ENCODE peak calls at places on chromosome 18, in nine cellular contexts. One of them, this sample, is unnamed.

GRCh38 chr18:77114070-77114563 is 18.5 kb downstream of the MBP start:
- DNase-seq in spleen: no peak
- DNase-seq in coronary artery: no peak
- DNase-seq in psoas muscle: no peak
- DNase-seq in kidney epithelial cell: no peak
- DNase-seq in A549: no peak
- DNase-seq in left ventricle myocardium inferior: no peak
- DNase-seq in HFFc6: no peak
- DNase-seq in AG04449: no peak
- DNase-seq in this sample: no peak

GRCh38 chr18:32310119-32310518 is 120.3 kb downstream of the MEP1B start:
- DNase-seq in spleen: no peak
- DNase-seq in coronary artery: no peak
- DNase-seq in psoas muscle: no peak
- DNase-seq in kidney epithelial cell: no peak
- DNase-seq in A549: no peak
- DNase-seq in left ventricle myocardium inferior: no peak
- DNase-seq in HFFc6: no peak
- DNase-seq in AG04449: no peak
- DNase-seq in this sample: no peak

GRCh38 chr18:28086530-28087172 is 90.3 kb downstream of the CDH2 start:
- DNase-seq in spleen: no peak
- DNase-seq in coronary artery: no peak
- DNase-seq in psoas muscle: no peak
- DNase-seq in kidney epithelial cell: no peak
- DNase-seq in A549: no peak
- DNase-seq in left ventricle myocardium inferior: no peak
- DNase-seq in HFFc6: no peak
- DNase-seq in AG04449: no peak
- DNase-seq in this sample: no peak

GRCh38 chr18:21115519-21116411 is 4.2 kb upstream of the ROCK1 start:
- DNase-seq in spleen: no peak
- DNase-seq in coronary artery: no peak
- DNase-seq in psoas muscle: no peak
- DNase-seq in kidney epithelial cell: no peak
- DNase-seq in A549: no peak
- DNase-seq in left ventricle myocardium inferior: no peak
- DNase-seq in HFFc6: peak
- DNase-seq in AG04449: peak
- DNase-seq in this sample: no peak

GRCh38 chr18:3100498-3101132 is 87.7 kb upstream of the LPIN2 start:
- DNase-seq in spleen: no peak
- DNase-seq in coronary artery: no peak
- DNase-seq in psoas muscle: no peak
- DNase-seq in kidney epithelial cell: no peak
- DNase-seq in A549: no peak
- DNase-seq in left ventricle myocardium inferior: no peak
- DNase-seq in HFFc6: no peak
- DNase-seq in AG04449: no peak
- DNase-seq in this sample: peak

GRCh38 chr18:41845563-41845962 is 109.5 kb upstream of the PIK3C3 start:
- DNase-seq in spleen: no peak
- DNase-seq in coronary artery: no peak
- DNase-seq in psoas muscle: no peak
- DNase-seq in kidney epithelial cell: no peak
- DNase-seq in A549: no peak
- DNase-seq in left ventricle myocardium inferior: no peak
- DNase-seq in HFFc6: no peak
- DNase-seq in AG04449: no peak
- DNase-seq in this sample: no peak

GRCh38 chr18:40685241-40685640 is 1269.8 kb upstream of the PIK3C3 start:
- DNase-seq in spleen: no peak
- DNase-seq in coronary artery: no peak
- DNase-seq in psoas muscle: no peak
- DNase-seq in kidney epithelial cell: no peak
- DNase-seq in A549: no peak
- DNase-seq in left ventricle myocardium inferior: no peak
- DNase-seq in HFFc6: no peak
- DNase-seq in AG04449: no peak
- DNase-seq in this sample: no peak

GRCh38 chr18:2656237-2657042 is 914 bp downstream of the SMCHD1 start:
- DNase-seq in spleen: peak
- DNase-seq in coronary artery: peak
- DNase-seq in psoas muscle: peak
- DNase-seq in kidney epithelial cell: no peak
- DNase-seq in A549: peak
- DNase-seq in left ventricle myocardium inferior: peak
- DNase-seq in HFFc6: peak
- DNase-seq in AG04449: no peak
- DNase-seq in this sample: no peak

GRCh38 chr18:55416791-55417190 is 171.2 kb downstream of the TCF4 start:
- DNase-seq in spleen: no peak
- DNase-seq in coronary artery: no peak
- DNase-seq in psoas muscle: no peak
- DNase-seq in kidney epithelial cell: no peak
- DNase-seq in A549: no peak
- DNase-seq in left ventricle myocardium inferior: no peak
- DNase-seq in HFFc6: no peak
- DNase-seq in AG04449: no peak
- DNase-seq in this sample: no peak

GRCh38 chr18:3528251-3528650 is 78.3 kb downstream of the TGIF1 start:
- DNase-seq in spleen: no peak
- DNase-seq in coronary artery: no peak
- DNase-seq in psoas muscle: no peak
- DNase-seq in kidney epithelial cell: no peak
- DNase-seq in A549: no peak
- DNase-seq in left ventricle myocardium inferior: no peak
- DNase-seq in HFFc6: no peak
- DNase-seq in AG04449: no peak
- DNase-seq in this sample: no peak

GRCh38 chr18:79458131-79458838 is 62.6 kb downstream of the NFATC1 start:
- DNase-seq in spleen: no peak
- DNase-seq in coronary artery: peak
- DNase-seq in psoas muscle: peak
- DNase-seq in kidney epithelial cell: peak
- DNase-seq in A549: peak
- DNase-seq in left ventricle myocardium inferior: peak
- DNase-seq in HFFc6: peak
- DNase-seq in AG04449: peak
- DNase-seq in this sample: peak

GRCh38 chr18:73835656-73836055 is 312.0 kb downstream of the FBXO15 start:
- DNase-seq in spleen: no peak
- DNase-seq in coronary artery: no peak
- DNase-seq in psoas muscle: no peak
- DNase-seq in kidney epithelial cell: no peak
- DNase-seq in A549: no peak
- DNase-seq in left ventricle myocardium inferior: no peak
- DNase-seq in HFFc6: peak
- DNase-seq in AG04449: no peak
- DNase-seq in this sample: no peak

GRCh38 chr18:76573325-76574025 is 78.4 kb upstream of the ZNF516 start:
- DNase-seq in spleen: no peak
- DNase-seq in coronary artery: no peak
- DNase-seq in psoas muscle: no peak
- DNase-seq in kidney epithelial cell: no peak
- DNase-seq in A549: peak
- DNase-seq in left ventricle myocardium inferior: no peak
- DNase-seq in HFFc6: peak
- DNase-seq in AG04449: no peak
- DNase-seq in this sample: no peak

GRCh38 chr18:70368903-70369302 is 80.1 kb downstream of the SOCS6 start:
- DNase-seq in spleen: no peak
- DNase-seq in coronary artery: no peak
- DNase-seq in psoas muscle: no peak
- DNase-seq in kidney epithelial cell: no peak
- DNase-seq in A549: no peak
- DNase-seq in left ventricle myocardium inferior: no peak
- DNase-seq in HFFc6: no peak
- DNase-seq in AG04449: no peak
- DNase-seq in this sample: no peak

GRCh38 chr18:3384664-3385189 is 65.2 kb upstream of the TGIF1 start:
- DNase-seq in spleen: no peak
- DNase-seq in coronary artery: no peak
- DNase-seq in psoas muscle: no peak
- DNase-seq in kidney epithelial cell: no peak
- DNase-seq in A549: peak
- DNase-seq in left ventricle myocardium inferior: no peak
- DNase-seq in HFFc6: no peak
- DNase-seq in AG04449: no peak
- DNase-seq in this sample: no peak

GRCh38 chr18:46393961-46394360 is 263.1 kb downstream of the LOXHD1 start:
- DNase-seq in spleen: no peak
- DNase-seq in coronary artery: no peak
- DNase-seq in psoas muscle: no peak
- DNase-seq in kidney epithelial cell: no peak
- DNase-seq in A549: no peak
- DNase-seq in left ventricle myocardium inferior: no peak
- DNase-seq in HFFc6: no peak
- DNase-seq in AG04449: no peak
- DNase-seq in this sample: no peak

GRCh38 chr18:32319084-32319483 is 129.2 kb downstream of the MEP1B start:
- DNase-seq in spleen: no peak
- DNase-seq in coronary artery: no peak
- DNase-seq in psoas muscle: no peak
- DNase-seq in kidney epithelial cell: no peak
- DNase-seq in A549: no peak
- DNase-seq in left ventricle myocardium inferior: no peak
- DNase-seq in HFFc6: no peak
- DNase-seq in AG04449: no peak
- DNase-seq in this sample: no peak

GRCh38 chr18:64720781-64721464 is 572.0 kb upstream of the LINC00305 start:
- DNase-seq in spleen: no peak
- DNase-seq in coronary artery: no peak
- DNase-seq in psoas muscle: no peak
- DNase-seq in kidney epithelial cell: no peak
- DNase-seq in A549: no peak
- DNase-seq in left ventricle myocardium inferior: no peak
- DNase-seq in HFFc6: no peak
- DNase-seq in AG04449: no peak
- DNase-seq in this sample: no peak

GRCh38 chr18:4004176-4004829 is 450.8 kb downstream of the DLGAP1 start:
- DNase-seq in spleen: no peak
- DNase-seq in coronary artery: no peak
- DNase-seq in psoas muscle: no peak
- DNase-seq in kidney epithelial cell: no peak
- DNase-seq in A549: no peak
- DNase-seq in left ventricle myocardium inferior: no peak
- DNase-seq in HFFc6: peak
- DNase-seq in AG04449: no peak
- DNase-seq in this sample: no peak

GRCh38 chr18:67068608-67069007 is 447.9 kb downstream of the DSEL start:
- DNase-seq in spleen: no peak
- DNase-seq in coronary artery: no peak
- DNase-seq in psoas muscle: no peak
- DNase-seq in kidney epithelial cell: no peak
- DNase-seq in A549: no peak
- DNase-seq in left ventricle myocardium inferior: no peak
- DNase-seq in HFFc6: no peak
- DNase-seq in AG04449: no peak
- DNase-seq in this sample: no peak

GRCh38 chr18:48132993-48133674 is 202.7 kb upstream of the SMAD2 start:
- DNase-seq in spleen: peak
- DNase-seq in coronary artery: no peak
- DNase-seq in psoas muscle: no peak
- DNase-seq in kidney epithelial cell: no peak
- DNase-seq in A549: no peak
- DNase-seq in left ventricle myocardium inferior: no peak
- DNase-seq in HFFc6: no peak
- DNase-seq in AG04449: no peak
- DNase-seq in this sample: no peak

GRCh38 chr18:40338284-40338683 is 1616.8 kb upstream of the PIK3C3 start:
- DNase-seq in spleen: no peak
- DNase-seq in coronary artery: no peak
- DNase-seq in psoas muscle: no peak
- DNase-seq in kidney epithelial cell: no peak
- DNase-seq in A549: no peak
- DNase-seq in left ventricle myocardium inferior: no peak
- DNase-seq in HFFc6: no peak
- DNase-seq in AG04449: no peak
- DNase-seq in this sample: no peak

DNA sequence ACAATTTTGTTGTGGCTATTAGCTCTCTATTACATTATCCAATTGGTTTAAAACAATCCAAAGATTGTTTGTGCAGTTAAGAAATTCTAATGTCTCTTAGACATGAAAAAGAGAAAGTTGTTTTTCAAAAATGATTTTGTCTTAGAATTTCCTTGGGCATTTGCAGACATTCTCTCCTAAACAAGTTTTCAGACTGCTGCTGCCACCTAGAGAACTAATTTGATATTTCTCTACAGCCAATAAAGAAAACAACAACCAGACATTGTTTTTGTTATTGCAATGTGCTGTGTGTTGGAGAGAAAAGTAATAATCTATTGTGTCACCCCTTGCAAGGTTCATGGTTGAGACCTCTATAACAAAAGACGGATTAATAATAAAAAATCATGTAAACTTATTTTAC is 119.0 kb upstream of the SYT4 start:
- DNase-seq in spleen: no peak
- DNase-seq in coronary artery: no peak
- DNase-seq in psoas muscle: no peak
- DNase-seq in kidney epithelial cell: no peak
- DNase-seq in A549: peak
- DNase-seq in left ventricle myocardium inferior: no peak
- DNase-seq in HFFc6: peak
- DNase-seq in AG04449: no peak
- DNase-seq in this sample: no peak
- TF ChIP-seq CTCF in spleen: no peak
- TF ChIP-seq CTCF in coronary artery: no peak
- TF ChIP-seq CTCF in psoas muscle: peak
- TF ChIP-seq CTCF in kidney epithelial cell: peak
- TF ChIP-seq CTCF in A549: no peak
- TF ChIP-seq CTCF in left ventricle myocardium inferior: peak
- TF ChIP-seq CTCF in HFFc6: peak
- TF ChIP-seq CTCF in AG04449: no peak
- TF ChIP-seq CTCF in this sample: peak

GRCh38 chr18:37668971-37669747 is 103.6 kb upstream of the CELF4 start:
- DNase-seq in spleen: no peak
- DNase-seq in coronary artery: no peak
- DNase-seq in psoas muscle: no peak
- DNase-seq in kidney epithelial cell: no peak
- DNase-seq in A549: no peak
- DNase-seq in left ventricle myocardium inferior: no peak
- DNase-seq in HFFc6: no peak
- DNase-seq in AG04449: no peak
- DNase-seq in this sample: no peak
- TF ChIP-seq CTCF in spleen: no peak
- TF ChIP-seq CTCF in coronary artery: no peak
- TF ChIP-seq CTCF in psoas muscle: no peak
- TF ChIP-seq CTCF in kidney epithelial cell: no peak
- TF ChIP-seq CTCF in A549: no peak
- TF ChIP-seq CTCF in left ventricle myocardium inferior: no peak
- TF ChIP-seq CTCF in HFFc6: no peak
- TF ChIP-seq CTCF in AG04449: no peak
- TF ChIP-seq CTCF in this sample: no peak

GRCh38 chr18:12366794-12367193 is 10.2 kb downstream of the AFG3L2 start:
- DNase-seq in spleen: no peak
- DNase-seq in coronary artery: no peak
- DNase-seq in psoas muscle: no peak
- DNase-seq in kidney epithelial cell: no peak
- DNase-seq in A549: no peak
- DNase-seq in left ventricle myocardium inferior: no peak
- DNase-seq in HFFc6: no peak
- DNase-seq in AG04449: no peak
- DNase-seq in this sample: no peak
- TF ChIP-seq CTCF in spleen: no peak
- TF ChIP-seq CTCF in coronary artery: no peak
- TF ChIP-seq CTCF in psoas muscle: no peak
- TF ChIP-seq CTCF in kidney epithelial cell: no peak
- TF ChIP-seq CTCF in A549: no peak
- TF ChIP-seq CTCF in left ventricle myocardium inferior: no peak
- TF ChIP-seq CTCF in HFFc6: no peak
- TF ChIP-seq CTCF in AG04449: no peak
- TF ChIP-seq CTCF in this sample: no peak

GRCh38 chr18:59646228-59646945 is 50.8 kb downstream of the CCBE1 start:
- DNase-seq in spleen: no peak
- DNase-seq in coronary artery: no peak
- DNase-seq in psoas muscle: no peak
- DNase-seq in kidney epithelial cell: no peak
- DNase-seq in A549: no peak
- DNase-seq in left ventricle myocardium inferior: no peak
- DNase-seq in HFFc6: no peak
- DNase-seq in AG04449: no peak
- DNase-seq in this sample: no peak
- TF ChIP-seq CTCF in spleen: no peak
- TF ChIP-seq CTCF in coronary artery: no peak
- TF ChIP-seq CTCF in psoas muscle: no peak
- TF ChIP-seq CTCF in kidney epithelial cell: no peak
- TF ChIP-seq CTCF in A549: peak
- TF ChIP-seq CTCF in left ventricle myocardium inferior: no peak
- TF ChIP-seq CTCF in HFFc6: peak
- TF ChIP-seq CTCF in AG04449: no peak
- TF ChIP-seq CTCF in this sample: no peak